ENCODE peak calls at places on chromosome 2, in four cellular contexts. One of them, this sample, is unnamed.

GRCh38 chr2:148616696-148617095 is 27.9 kb upstream of the EPC2 start:
- DNase-seq in GM12878: no peak
- DNase-seq in K562: no peak
- DNase-seq in HepG2: no peak
- DNase-seq in this sample: no peak

GRCh38 chr2:219542931-219543595 is 546 bp downstream of the CHPF start:
- DNase-seq in K562: peak
- DNase-seq in GM12878: no peak
- DNase-seq in HepG2: peak
- DNase-seq in this sample: no peak

GRCh38 chr2:55391615-55392242 is 27.9 kb downstream of the CCDC88A start:
- DNase-seq in HepG2: no peak
- DNase-seq in GM12878: no peak
- DNase-seq in K562: peak
- DNase-seq in this sample: no peak

GRCh38 chr2:16293398-16293797 is 353.0 kb downstream of the MYCN start:
- DNase-seq in GM12878: no peak
- DNase-seq in HepG2: no peak
- DNase-seq in K562: no peak
- DNase-seq in this sample: no peak

GRCh38 chr2:7083580-7084509 is 166.6 kb downstream of the RNF144A start:
- DNase-seq in HepG2: peak
- DNase-seq in GM12878: no peak
- DNase-seq in K562: peak
- DNase-seq in this sample: peak

GRCh38 chr2:67272195-67272594 is 124.9 kb upstream of the ETAA1 start:
- DNase-seq in GM12878: no peak
- DNase-seq in HepG2: no peak
- DNase-seq in K562: no peak
- DNase-seq in this sample: no peak

GRCh38 chr2:147739531-147739930 is 105.3 kb upstream of the ACVR2A start:
- DNase-seq in GM12878: no peak
- DNase-seq in K562: no peak
- DNase-seq in HepG2: no peak
- DNase-seq in this sample: no peak

GRCh38 chr2:69020496-69020895 is 7.5 kb downstream of the ANTXR1 start:
- DNase-seq in K562: no peak
- DNase-seq in HepG2: no peak
- DNase-seq in GM12878: no peak
- DNase-seq in this sample: no peak

GRCh38 chr2:85445316-85446295 is 27.1 kb downstream of the SH2D6 start:
- DNase-seq in GM12878: no peak
- DNase-seq in K562: no peak
- DNase-seq in HepG2: no peak
- DNase-seq in this sample: no peak

GRCh38 chr2:121185571-121186074 is 99.4 kb downstream of the TFCP2L1 start:
- DNase-seq in GM12878: no peak
- DNase-seq in K562: no peak
- DNase-seq in HepG2: no peak
- DNase-seq in this sample: no peak

GRCh38 chr2:28405537-28405936 is 12.9 kb downstream of the FOSL2 start:
- DNase-seq in K562: no peak
- DNase-seq in HepG2: no peak
- DNase-seq in GM12878: no peak
- DNase-seq in this sample: no peak

GRCh38 chr2:232229296-232229916 is 149.1 kb upstream of the ALPP start:
- DNase-seq in GM12878: no peak
- DNase-seq in HepG2: no peak
- DNase-seq in K562: no peak
- DNase-seq in this sample: no peak

GRCh38 chr2:159549234-159549633 is 67.1 kb downstream of the BAZ2B start:
- DNase-seq in HepG2: no peak
- DNase-seq in K562: no peak
- DNase-seq in GM12878: no peak
- DNase-seq in this sample: no peak

GRCh38 chr2:182921234-182921633 is 54.8 kb upstream of the FRZB start:
- DNase-seq in GM12878: no peak
- DNase-seq in K562: no peak
- DNase-seq in HepG2: no peak
- DNase-seq in this sample: no peak

GRCh38 chr2:200089040-200089755 is 133.8 kb downstream of the MAIP1 start:
- DNase-seq in K562: no peak
- DNase-seq in HepG2: no peak
- DNase-seq in GM12878: no peak
- DNase-seq in this sample: no peak

GRCh38 chr2:126886201-126886905 is 12.3 kb upstream of the TEX51 start:
- DNase-seq in HepG2: peak
- DNase-seq in GM12878: no peak
- DNase-seq in K562: peak
- DNase-seq in this sample: peak

GRCh38 chr2:72148391-72148974 is 821 bp upstream of the CYP26B1 start:
- DNase-seq in HepG2: no peak
- DNase-seq in GM12878: no peak
- DNase-seq in K562: no peak
- DNase-seq in this sample: peak

GRCh38 chr2:204514439-204514838 is 30.8 kb upstream of the PARD3B start:
- DNase-seq in K562: no peak
- DNase-seq in GM12878: no peak
- DNase-seq in HepG2: no peak
- DNase-seq in this sample: no peak

GRCh38 chr2:18243831-18244230 is 316.6 kb downstream of the RDH14 start:
- DNase-seq in HepG2: no peak
- DNase-seq in K562: no peak
- DNase-seq in GM12878: no peak
- DNase-seq in this sample: no peak

GRCh38 chr2:169276045-169276444 is 86.3 kb downstream of the LRP2 start:
- DNase-seq in K562: no peak
- DNase-seq in HepG2: no peak
- DNase-seq in GM12878: no peak
- DNase-seq in this sample: no peak

GRCh38 chr2:88170472-88170892 is 336 bp downstream of the THNSL2 start:
- DNase-seq in GM12878: no peak
- DNase-seq in K562: no peak
- DNase-seq in HepG2: no peak
- DNase-seq in this sample: peak

GRCh38 chr2:20533993-20534591 is 87.2 kb downstream of the RHOB start:
- DNase-seq in HepG2: no peak
- DNase-seq in GM12878: no peak
- DNase-seq in K562: no peak
- DNase-seq in this sample: no peak

GRCh38 chr2:24874025-24874424 is 46.0 kb downstream of the ADCY3 start:
- DNase-seq in GM12878: no peak
- DNase-seq in K562: no peak
- DNase-seq in HepG2: no peak
- DNase-seq in this sample: no peak

GRCh38 chr2:214328941-214329340 is 81.9 kb upstream of the VWC2L start:
- DNase-seq in GM12878: no peak
- DNase-seq in K562: no peak
- DNase-seq in HepG2: no peak
- DNase-seq in this sample: no peak

DNA sequence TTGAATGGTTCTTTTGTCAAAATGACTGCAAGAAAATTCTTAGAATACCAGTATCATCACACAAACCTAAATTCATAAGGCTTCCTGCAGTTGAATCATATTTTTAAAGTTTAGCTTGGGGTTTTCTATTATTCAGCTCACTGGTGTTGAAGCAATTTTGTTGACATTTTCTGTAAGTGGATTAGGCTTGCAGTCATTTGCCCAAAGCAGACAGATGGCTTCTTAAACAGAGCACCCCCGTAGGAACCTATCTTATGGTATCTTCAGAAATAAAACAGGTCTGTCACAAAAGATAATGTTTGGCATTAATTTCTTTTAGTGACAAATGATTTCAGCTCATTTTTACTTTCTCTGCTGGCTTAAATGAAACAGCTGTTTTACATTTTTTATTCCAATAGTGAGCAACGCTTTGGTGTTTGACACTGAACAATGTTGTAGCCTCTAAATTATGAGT is 331.1 kb downstream of the PLCL1 start:
- DNase-seq in HepG2: no peak
- DNase-seq in K562: no peak
- DNase-seq in GM12878: no peak
- DNase-seq in this sample: no peak
- TF ChIP-seq CREM in HepG2: no peak
- TF ChIP-seq CREM in K562: no peak
- TF ChIP-seq CREM in GM12878: no peak
- TF ChIP-seq CREM in this sample: no peak

GRCh38 chr2:83233284-83233683 is 1225.8 kb downstream of the SUCLG1 start:
- DNase-seq in GM12878: no peak
- DNase-seq in HepG2: no peak
- DNase-seq in K562: no peak
- DNase-seq in this sample: no peak
- TF ChIP-seq CREM in GM12878: no peak
- TF ChIP-seq CREM in HepG2: no peak
- TF ChIP-seq CREM in K562: no peak
- TF ChIP-seq CREM in this sample: no peak

GRCh38 chr2:96876036-96876810 is 6.3 kb upstream of the SEMA4C start:
- DNase-seq in K562: peak
- DNase-seq in HepG2: no peak
- DNase-seq in GM12878: no peak
- DNase-seq in this sample: no peak
- TF ChIP-seq CREM in K562: no peak
- TF ChIP-seq CREM in HepG2: no peak
- TF ChIP-seq CREM in GM12878: no peak
- TF ChIP-seq CREM in this sample: no peak

GRCh38 chr2:36568533-36569246 is 29.3 kb downstream of the FEZ2 start:
- DNase-seq in HepG2: no peak
- DNase-seq in GM12878: no peak
- DNase-seq in K562: no peak
- DNase-seq in this sample: no peak
- TF ChIP-seq CREM in HepG2: no peak
- TF ChIP-seq CREM in GM12878: no peak
- TF ChIP-seq CREM in K562: no peak
- TF ChIP-seq CREM in this sample: no peak

This sample was measured in WTC11.